ENCODE peak calls at places on chromosomes 12 and 14, in five cellular contexts. M is IMR-90; P is stimulated activated effector memory CD8-positive, alpha-beta T cell treated with anti-CD3 and anti-CD28 coated beads, Interleukin-12 subunit alpha, Interleukin-12 subunit beta, amount 100 ng/mL, for 72 hours; H is CD8-positive, alpha-beta T cell; N is lower lobe of right lung. W is an unnamed sample.

GRCh38 chr14:76872796-76873432 is 46.7 kb downstream of the LRRC74A start:
- ATAC-seq in M (peak; percentile 81), P (peak; percentile 49), H (peak; percentile 89), N (peak; percentile 63), W (peak; percentile 64)

GRCh38 chr12:123150273-123150803 is 552 bp downstream of the PITPNM2 start:
- ATAC-seq in M (peak; percentile 51), P (peak; percentile 56), H (peak; percentile 4), N (peak; percentile 75), W (peak; percentile 44)

GRCh38 chr12:54988402-54989054 is 4.0 kb upstream of the TESPA1 start:
- ATAC-seq in M (no peak), P (no peak), H (no peak), N (peak; percentile 59), W (no peak)

GRCh38 chr12:89173096-89173495 is 179.2 kb downstream of the DUSP6 start:
- ATAC-seq in M (no peak), P (no peak), H (no peak), N (no peak), W (no peak)

GRCh38 chr12:31928246-31929139 is 30.7 kb upstream of the RESF1 start:
- ATAC-seq in M (no peak), P (peak; percentile 61), H (peak; percentile 64), N (no peak), W (peak; percentile 79)

GRCh38 chr14:96398432-96398831 is 6.5 kb downstream of the AK7 start:
- ATAC-seq in M (no peak), P (no peak), H (no peak), N (no peak), W (no peak)

GRCh38 chr12:4148418-4149056 is 125.0 kb upstream of the CCND2 start:
- ATAC-seq in M (no peak), P (peak; percentile 3), H (peak; percentile 65), N (peak; percentile 81), W (no peak)

GRCh38 chr12:130330685-130331084 is 7.0 kb upstream of the PIWIL1 start:
- ATAC-seq in M (no peak), P (peak; percentile 13), H (no peak), N (no peak), W (no peak)

GRCh38 chr14:47863441-47863840 is 188.0 kb upstream of the MDGA2 start:
- ATAC-seq in M (no peak), P (no peak), H (no peak), N (no peak), W (no peak)

GRCh38 chr12:124902916-124903315 is 11.5 kb downstream of the UBC start:
- ATAC-seq in M (no peak), P (no peak), H (no peak), N (no peak), W (no peak)